ENCODE peak calls at places on chromosome 18, in four cellular contexts. H is NCI-H510A treated with DMSO at 0.1 percent for 48 hours, O is Daoy, C is M059J. Y is an unnamed sample.
A peak's percentile ranks its signal among the peaks of the same experiment; 100 is the strongest.

GRCh38 chr18:46290440-46291020 is 186.3 kb downstream of the HAUS1 start:
- DNase-seq in H (no peak), O (no peak), C (no peak), Y (no peak)

GRCh38 chr18:76943542-76944339 is 121.4 kb downstream of the ZNF236 start:
- DNase-seq in H (no peak), O (no peak), C (no peak), Y (no peak)

GRCh38 chr18:56889621-56890020 is 238.5 kb downstream of the WDR7 start:
- DNase-seq in H (no peak), O (no peak), C (no peak), Y (no peak)

GRCh38 chr18:13257361-13257980 is 38.9 kb downstream of the LDLRAD4 start:
- DNase-seq in H (no peak), O (no peak), C (no peak), Y (no peak)

GRCh38 chr18:3593381-3593903 is 143.5 kb downstream of the TGIF1 start:
- DNase-seq in H (no peak), O (peak; percentile 69), C (peak; percentile 86), Y (peak; percentile 97)

GRCh38 chr18:2641638-2642037 is 13.9 kb upstream of the SMCHD1 start:
- DNase-seq in H (no peak), O (no peak), C (peak; percentile 65), Y (peak; percentile 58)

GRCh38 chr18:58895385-58895784 is 30.7 kb downstream of the ZNF532 start:
- DNase-seq in H (no peak), O (no peak), C (no peak), Y (no peak)

GRCh38 chr18:12637901-12638633 is 19.8 kb downstream of the SPIRE1 start:
- DNase-seq in H (no peak), O (no peak), C (peak; percentile 45), Y (peak; percentile 20)

GRCh38 chr18:9410515-9410914 is 64.8 kb upstream of the RALBP1 start:
- DNase-seq in H (no peak), O (no peak), C (no peak), Y (no peak)

GRCh38 chr18:73881396-73881795 is 266.2 kb downstream of the FBXO15 start:
- DNase-seq in H (no peak), O (no peak), C (peak; percentile 25), Y (no peak)